ENCODE peak calls at places on chromosomes 2 and 18, in ten cellular contexts. B is heart left ventricle; U is HFF-Myc; D is NCI-H1092 treated with DMSO at 0.1 percent for 48 hours; C is activated T-helper 1 cell treated with anti-CD3 and anti-CD28 coated beads, Interleukin-12 subunit alpha, Interleukin-12 subunit beta, Interleukin-2, Interleukin-4 antibody, amounts not matched to agents 30 ng/mL and 10 ng/mL and 1 ng/mL, durations not matched to agents 14 hours and 24 hours and 36 hours; N is T-helper 2 cell; O is EL; K is GM23248; M is upper lobe of right lung; F is breast epithelium. A is an unnamed sample.
A peak's percentile ranks its signal among the peaks of the same experiment; 100 is the strongest.

GRCh38 chr2:109218087-109218791 is 89.2 kb downstream of the SH3RF3 start:
- DNase-seq in B (no peak), F (no peak), U (no peak), N (peak; percentile 51), O (no peak), C (no peak), K (no peak), M (no peak), D (peak; percentile 5), A (no peak)

GRCh38 chr2:241788572-241788971 is 11.9 kb downstream of the GAL3ST2 start:
- DNase-seq in F (no peak), K (peak; percentile 26), D (no peak), N (peak; percentile 51), U (no peak), C (peak; percentile 9), O (no peak), M (no peak), B (no peak), A (no peak)

GRCh38 chr2:80054339-80054675 is 250.2 kb downstream of the LRRTM1 start:
- DNase-seq in K (peak; percentile 31), O (peak; percentile 76), C (no peak), D (peak; percentile 30), B (no peak), N (no peak), M (no peak), F (no peak), U (no peak), A (no peak)

GRCh38 chr18:79506191-79507075 is 110.7 kb downstream of the NFATC1 start:
- DNase-seq in N (no peak), C (no peak), K (peak; percentile 58), F (peak; percentile 43), O (no peak), M (peak; percentile 57), D (peak; percentile 39), U (no peak), B (peak; percentile 62), A (peak; percentile 81)

GRCh38 chr2:48165066-48165753 is 258.9 kb upstream of the FBXO11 start:
- DNase-seq in C (no peak), U (no peak), M (no peak), O (no peak), N (no peak), D (no peak), F (no peak), B (no peak), K (no peak), A (no peak)

GRCh38 chr2:201642579-201643215 is 606 bp downstream of the TMEM237 start:
- DNase-seq in U (no peak), C (peak; percentile 84), O (peak; percentile 81), D (peak; percentile 83), N (peak; percentile 88), K (peak; percentile 91), B (peak; percentile 80), F (peak; percentile 87), M (peak; percentile 91), A (peak; percentile 95)

GRCh38 chr2:9565436-9566153 is 10.0 kb upstream of the ADAM17 start:
- DNase-seq in U (peak; percentile 74), O (peak; percentile 93), B (peak; percentile 81), F (peak; percentile 62), C (no peak), D (no peak), M (no peak), K (peak; percentile 98), N (no peak), A (peak; percentile 87)

GRCh38 chr18:79510731-79511141 is 115.0 kb downstream of the NFATC1 start:
- DNase-seq in B (peak; percentile 5), C (no peak), D (no peak), M (peak; percentile 60), N (no peak), U (no peak), K (no peak), O (no peak), F (peak; percentile 48), A (peak; percentile 19)

GRCh38 chr2:17179145-17179808 is 339.0 kb downstream of the RAD51AP2 start:
- DNase-seq in D (no peak), B (no peak), K (no peak), C (no peak), U (no peak), N (no peak), M (no peak), O (no peak), F (no peak), A (no peak)

GRCh38 chr2:213067888-213068287 is 83.5 kb downstream of the IKZF2 start:
- DNase-seq in C (no peak), F (no peak), N (no peak), U (no peak), O (peak; percentile 35), B (no peak), M (no peak), D (no peak), K (peak; percentile 51), A (no peak)

GRCh38 chr2:16506366-16506765 is 159.3 kb downstream of the CYRIA start:
- DNase-seq in K (no peak), U (no peak), O (no peak), N (no peak), D (no peak), B (peak; percentile 21), C (no peak), M (no peak), F (no peak), A (no peak)

GRCh38 chr18:11987527-11987926 is 6.2 kb downstream of the IMPA2 start:
- DNase-seq in B (no peak), M (peak; percentile 54), F (no peak), O (no peak), D (no peak), N (no peak), K (peak; percentile 54), C (no peak), U (no peak), A (peak; percentile 33)

GRCh38 chr2:127633556-127634065 is 12.3 kb upstream of the GPR17 start:
- DNase-seq in U (no peak), M (no peak), K (peak; percentile 24), F (no peak), O (no peak), B (peak; percentile 43), N (no peak), C (no peak), D (no peak), A (peak; percentile 65)

A was measured in left lung.